ENCODE peak calls at places on chromosome 16, in seven cellular contexts. J, G, I, Q, F, H and V are unnamed samples.
A peak's percentile ranks its signal among the peaks of the same experiment; 100 is the strongest.

GRCh38 chr16:29990883-29991570 is 4.4 kb downstream of the HIRIP3 start:
- DNase-seq in J (no peak), G (no peak), I (no peak), Q (no peak), F (no peak), H (no peak), V (no peak)

GRCh38 chr16:81444448-81445121 is at the start of gene CMIP:
- DNase-seq in J (peak; percentile 61), G (peak; percentile 91), I (peak; percentile 85), Q (peak; percentile 75), F (peak; percentile 65), H (peak; percentile 61), V (peak; percentile 76)

GRCh38 chr16:50534556-50534955 is 13.6 kb upstream of the NKD1 start:
- DNase-seq in J (no peak), G (no peak), I (no peak), Q (no peak), F (no peak), H (no peak), V (no peak)

GRCh38 chr16:53937068-53937614 is 233.2 kb downstream of the FTO start:
- DNase-seq in J (no peak), G (no peak), I (no peak), Q (no peak), F (no peak), H (no peak), V (no peak)

GRCh38 chr16:280005-280421 is 378 bp upstream of the ARHGDIG start:
- DNase-seq in J (no peak), G (no peak), I (no peak), Q (no peak), F (no peak), H (no peak), V (no peak)

GRCh38 chr16:84543931-84544776 is 39.7 kb upstream of the MEAK7 start:
- DNase-seq in J (no peak), G (no peak), I (no peak), Q (no peak), F (no peak), H (no peak), V (no peak)

GRCh38 chr16:12002447-12003006 is 26.0 kb downstream of the SNX29 start:
- DNase-seq in J (no peak), G (no peak), I (no peak), Q (peak; percentile 27), F (no peak), H (no peak), V (peak; percentile 94)

GRCh38 chr16:14186007-14186953 is 115.2 kb downstream of the MRTFB start:
- DNase-seq in J (no peak), G (peak; percentile 42), I (no peak), Q (peak; percentile 74), F (no peak), H (no peak), V (peak; percentile 84)

GRCh38 chr16:25135239-25135878 is 23.8 kb downstream of the LCMT1 start:
- DNase-seq in J (no peak), G (no peak), I (no peak), Q (peak; percentile 21), F (no peak), H (no peak), V (peak; percentile 40)

GRCh38 chr16:747978-748746 is 7.4 kb upstream of the CIAO3 start:
- DNase-seq in J (no peak), G (no peak), I (no peak), Q (no peak), F (no peak), H (no peak), V (no peak)

GRCh38 chr16:60206511-60206910 is 1472.4 kb upstream of the GOT2 start:
- DNase-seq in J (no peak), G (no peak), I (no peak), Q (no peak), F (no peak), H (no peak), V (no peak)

GRCh38 chr16:8854298-8854948 is 14.4 kb downstream of the CARHSP1 start:
- DNase-seq in J (no peak), G (no peak), I (no peak), Q (no peak), F (no peak), H (no peak), V (no peak)

GRCh38 chr16:88638323-88639230 is at the start of gene IL17C:
- DNase-seq in J (no peak), G (no peak), I (no peak), Q (no peak), F (no peak), H (no peak), V (no peak)

GRCh38 chr16:61131447-61131846 is 904.8 kb downstream of the CDH8 start:
- DNase-seq in J (no peak), G (no peak), I (no peak), Q (no peak), F (no peak), H (no peak), V (no peak)

GRCh38 chr16:27365142-27366089 is 36.6 kb upstream of the IL21R start:
- DNase-seq in J (no peak), G (no peak), I (no peak), Q (no peak), F (no peak), H (no peak), V (peak; percentile 29)

GRCh38 chr16:22635801-22636200 is 125.1 kb downstream of the NPIPB5 start:
- DNase-seq in J (no peak), G (no peak), I (no peak), Q (no peak), F (no peak), H (no peak), V (no peak)

GRCh38 chr16:30896203-30896889 is at the start of gene CTF1:
- DNase-seq in J (no peak), G (peak; percentile 70), I (no peak), Q (peak; percentile 18), F (peak; percentile 58), H (no peak), V (peak; percentile 80)

GRCh38 chr16:85986931-85987749 is 88.2 kb downstream of the IRF8 start:
- DNase-seq in J (peak; percentile 9), G (peak; percentile 83), I (peak; percentile 50), Q (no peak), F (peak; percentile 10), H (no peak), V (no peak)

GRCh38 chr16:89370081-89370511 is 120.3 kb downstream of the ANKRD11 start:
- DNase-seq in J (no peak), G (no peak), I (no peak), Q (no peak), F (no peak), H (no peak), V (no peak)

GRCh38 chr16:49699718-49700117 is 156.2 kb downstream of the ZNF423 start:
- DNase-seq in J (no peak), G (no peak), I (no peak), Q (no peak), F (no peak), H (no peak), V (no peak)

GRCh38 chr16:66025751-66026150 is 340.7 kb upstream of the CDH5 start:
- DNase-seq in J (no peak), G (no peak), I (no peak), Q (no peak), F (no peak), H (no peak), V (no peak)

GRCh38 chr16:1788708-1789100 is 4.8 kb downstream of the IGFALS start:
- DNase-seq in J (no peak), G (no peak), I (no peak), Q (no peak), F (no peak), H (no peak), V (no peak)

GRCh38 chr16:48272837-48273421 is 25.6 kb upstream of the ABCC11 start:
- DNase-seq in J (no peak), G (no peak), I (no peak), Q (peak; percentile 74), F (peak; percentile 22), H (no peak), V (no peak)